ENCODE peak calls at places on chromosome 4, in six cellular contexts. P is body of pancreas, N is astrocyte of the spinal cord, Z is cardiac muscle cell, H is astrocyte of the cerebellum, V is tibial artery. E is an unnamed sample.
A peak's percentile ranks its signal among the peaks of the same experiment; 100 is the strongest.

GRCh38 chr4:131091896-131092295 is 1995.9 kb downstream of the C4orf33 start:
- DNase-seq in P (no peak), N (peak; percentile 64), Z (peak; percentile 52), H (peak; percentile 64), V (no peak), E (no peak)

GRCh38 chr4:88937081-88937480 is 119.9 kb downstream of the FAM13A start:
- DNase-seq in P (no peak), N (peak; percentile 24), Z (no peak), H (no peak), V (no peak), E (no peak)

GRCh38 chr4:128690009-128690408 is 119.5 kb upstream of the JADE1 start:
- DNase-seq in P (no peak), N (no peak), Z (no peak), H (no peak), V (no peak), E (no peak)

GRCh38 chr4:127484101-127484500 is 148.7 kb upstream of the INTU start:
- DNase-seq in P (no peak), N (no peak), Z (no peak), H (no peak), V (no peak), E (no peak)

GRCh38 chr4:118154643-118155042 is 120.4 kb downstream of the NDST3 start:
- DNase-seq in P (no peak), N (peak; percentile 30), Z (no peak), H (peak; percentile 1), V (no peak), E (no peak)

GRCh38 chr4:183173580-183174526 is 74.8 kb downstream of the WWC2 start:
- DNase-seq in P (no peak), N (peak; percentile 55), Z (no peak), H (peak; percentile 47), V (no peak), E (no peak)

GRCh38 chr4:71411976-71412375 is 73.2 kb downstream of the SLC4A4 start:
- DNase-seq in P (no peak), N (no peak), Z (no peak), H (no peak), V (no peak), E (no peak)

GRCh38 chr4:13160906-13161305 is 323.2 kb downstream of the RAB28 start:
- DNase-seq in P (no peak), N (peak; percentile 76), Z (no peak), H (peak; percentile 81), V (no peak), E (no peak)

GRCh38 chr4:156422576-156422975 is 468.9 kb upstream of the CTSO start:
- DNase-seq in P (no peak), N (no peak), Z (no peak), H (no peak), V (no peak), E (no peak)

GRCh38 chr4:188719794-188720193 is 580.6 kb downstream of the TRIML1 start:
- DNase-seq in P (no peak), N (no peak), Z (no peak), H (no peak), V (no peak), E (no peak)

GRCh38 chr4:140581078-140581477 is 12.3 kb upstream of the UCP1 start:
- DNase-seq in P (no peak), N (no peak), Z (no peak), H (no peak), V (no peak), E (no peak)

GRCh38 chr4:2535386-2536192 is 858 bp upstream of the FAM193A start:
- DNase-seq in P (peak; percentile 35), N (peak; percentile 32), Z (peak; percentile 53), H (no peak), V (peak; percentile 42), E (no peak)

GRCh38 chr4:182343435-182343834 is 100.2 kb downstream of the TENM3 start:
- DNase-seq in P (no peak), N (no peak), Z (no peak), H (no peak), V (no peak), E (no peak)

GRCh38 chr4:108272566-108272965 is 103.8 kb upstream of the LEF1 start:
- DNase-seq in P (no peak), N (peak; percentile 69), Z (no peak), H (peak; percentile 47), V (no peak), E (no peak)

GRCh38 chr4:37188100-37188499 is 56.4 kb upstream of the NWD2 start:
- DNase-seq in P (no peak), N (no peak), Z (no peak), H (no peak), V (no peak), E (no peak)

GRCh38 chr4:182142146-182143085 is 100.8 kb upstream of the TENM3 start:
- DNase-seq in P (no peak), N (peak; percentile 65), Z (peak; percentile 44), H (peak; percentile 29), V (no peak), E (no peak)

GRCh38 chr4:179509489-179509888 is 2067.3 kb upstream of the AGA start:
- DNase-seq in P (no peak), N (no peak), Z (no peak), H (no peak), V (no peak), E (no peak)

GRCh38 chr4:911221-911751 is 20.8 kb downstream of the GAK start:
- DNase-seq in P (no peak), N (no peak), Z (no peak), H (no peak), V (no peak), E (no peak)

GRCh38 chr4:37665347-37666009 is 20.7 kb downstream of the RELL1 start:
- DNase-seq in P (no peak), N (no peak), Z (no peak), H (no peak), V (no peak), E (no peak)

GRCh38 chr4:40592034-40592433 is 37.6 kb downstream of the RBM47 start:
- DNase-seq in P (no peak), N (no peak), Z (no peak), H (no peak), V (no peak), E (no peak)

GRCh38 chr4:176735300-176735699 is 57.4 kb downstream of the VEGFC start:
- DNase-seq in P (no peak), N (peak; percentile 68), Z (peak; percentile 17), H (peak; percentile 31), V (no peak), E (no peak)

GRCh38 chr4:154618708-154619315 is 6.4 kb upstream of the FGG start:
- DNase-seq in P (peak; percentile 60), N (peak; percentile 49), Z (peak; percentile 72), H (peak; percentile 38), V (no peak), E (no peak)

GRCh38 chr4:101556845-101557244 is 209.5 kb upstream of the PPP3CA start:
- DNase-seq in P (no peak), N (no peak), Z (no peak), H (no peak), V (no peak), E (no peak)

GRCh38 chr4:24559889-24560288 is 24.5 kb downstream of the DHX15 start:
- DNase-seq in P (no peak), N (no peak), Z (no peak), H (no peak), V (no peak), E (no peak)

GRCh38 chr4:113784497-113785254 is 23.1 kb upstream of the CAMK2D start:
- DNase-seq in P (no peak), N (peak; percentile 98), Z (no peak), H (peak; percentile 91), V (no peak), E (no peak)
- H3K4me3 ChIP-seq in P (no peak overlapping the region), N (no peak overlapping the region), Z (no peak overlapping the region), H (no peak overlapping the region), V (no peak overlapping the region), E (no peak overlapping the region)

DNA sequence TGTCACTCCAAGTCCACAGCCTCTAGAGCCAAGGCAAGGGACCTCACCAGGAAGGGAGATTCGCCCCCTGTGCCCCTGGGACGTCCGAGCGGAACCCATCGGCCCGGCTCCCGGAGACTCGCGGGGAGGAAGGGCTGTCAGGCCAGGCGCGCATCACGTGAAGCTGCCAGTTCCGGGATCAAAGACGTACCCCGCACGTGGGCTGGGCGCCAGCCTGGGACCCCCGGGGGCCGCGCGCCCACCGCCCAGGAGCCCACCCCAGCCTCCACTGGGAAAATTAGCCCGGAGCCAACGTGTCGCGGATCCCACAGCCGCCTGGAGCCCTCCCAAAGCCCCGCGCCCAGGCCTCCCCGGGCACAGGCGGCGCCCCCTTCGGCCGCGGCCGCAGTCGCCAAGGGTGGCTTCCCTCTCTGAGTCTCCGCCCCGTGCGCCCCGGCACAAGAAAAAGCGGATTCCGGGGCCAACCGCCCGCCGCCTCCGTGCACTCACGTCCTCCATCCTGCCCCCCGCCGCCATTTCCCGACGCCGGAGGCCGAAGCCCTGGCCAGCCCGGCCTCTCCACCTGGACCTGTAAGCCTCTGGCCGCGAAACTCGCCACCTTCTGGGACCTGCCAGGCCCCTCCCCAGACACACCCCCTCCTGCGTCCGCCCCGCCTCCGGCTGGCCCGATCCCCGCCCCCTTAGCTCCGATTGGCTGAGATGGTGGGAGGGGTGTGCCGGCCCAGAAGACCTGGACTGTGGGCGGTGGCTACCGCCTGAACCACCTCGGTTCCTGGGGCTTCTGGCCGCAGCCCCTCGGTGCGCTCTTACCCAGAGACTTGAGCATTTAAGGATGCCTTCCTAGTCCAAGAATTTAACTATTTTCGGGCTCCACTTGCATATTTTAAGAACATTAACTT is at the start of gene TMEM192:
- DNase-seq in P (peak; percentile 95), N (peak; percentile 94), Z (peak; percentile 94), H (peak; percentile 78), V (peak; percentile 92), E (peak; percentile 93)
- TF ChIP-seq CTCF in P (peak; percentile 30), N (peak; percentile 30), Z (peak; percentile 50), H (peak; percentile 47), V (peak; percentile 22), E (peak; percentile 37)

GRCh38 chr4:184854673-184855072 is 28.9 kb upstream of the ACSL1 start:
- DNase-seq in P (no peak), N (no peak), Z (no peak), H (no peak), V (no peak), E (no peak)
- H3K4me3 ChIP-seq in P (no peak overlapping the region), N (no peak overlapping the region), Z (no peak overlapping the region), H (no peak overlapping the region), V (no peak overlapping the region), E (no peak overlapping the region)

DNA sequence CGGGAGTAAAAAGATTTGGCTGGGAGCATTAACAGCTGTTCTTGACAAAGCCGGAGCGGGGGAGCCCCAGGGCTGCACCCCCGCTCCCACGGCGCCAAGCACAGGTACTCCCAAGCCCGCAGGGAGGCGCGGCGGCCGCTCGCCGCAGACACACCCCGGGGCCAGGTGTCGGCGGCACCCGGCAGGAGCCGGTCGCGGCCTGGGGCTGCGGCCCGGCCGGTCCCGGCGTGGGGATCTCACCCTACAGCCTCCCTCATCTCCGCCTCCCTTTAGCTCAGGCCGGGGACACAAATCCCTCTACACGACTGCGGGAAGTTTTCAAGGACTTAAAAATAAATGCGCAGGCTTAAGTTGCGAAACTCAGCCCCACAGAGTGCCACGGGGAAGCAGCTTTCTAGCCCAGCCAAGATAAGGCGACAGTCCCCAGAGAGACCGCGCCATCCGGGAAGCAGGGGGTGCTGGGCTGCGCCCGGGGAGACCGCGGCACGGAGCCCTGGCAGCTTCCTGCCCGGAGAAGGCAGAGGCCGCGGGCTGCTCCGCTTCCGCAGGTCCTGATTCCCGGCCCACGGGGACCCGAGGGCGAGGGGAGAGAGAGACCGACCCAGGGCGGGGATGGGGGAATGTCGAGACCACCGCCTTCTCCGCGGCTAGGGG is 473 bp downstream of the SH3RF1 start:
- DNase-seq in P (peak; percentile 77), N (peak; percentile 55), Z (peak; percentile 65), H (no peak), V (peak; percentile 53), E (no peak)
- TF ChIP-seq CTCF in P (peak; percentile 10), N (no peak), Z (no peak), H (peak; percentile 13), V (no peak), E (no peak)

E was measured in breast epithelium.